ENCODE peak calls at places on chromosomes 12 and 14, in four cellular contexts. P is adrenal gland, B is HuH-7.5, N is MCF 10A. R is an unnamed sample.

GRCh38 chr12:112283541-112283940 is 98.7 kb downstream of the HECTD4 start:
- DNase-seq in P (no peak), B (no peak), N (no peak), R (no peak)

GRCh38 chr12:2811791-2812190 is 677 bp upstream of the ITFG2 start:
- DNase-seq in P (no peak), B (no peak), N (no peak), R (no peak)

GRCh38 chr12:100826323-100826722 is 31.7 kb downstream of the ANO4 start:
- DNase-seq in P (peak), B (no peak), N (peak), R (peak)

GRCh38 chr12:15584366-15585041 is 204.7 kb downstream of the EPS8 start:
- DNase-seq in P (peak), B (no peak), N (peak), R (no peak)

GRCh38 chr14:51701956-51702355 is 50.2 kb downstream of the FRMD6 start:
- DNase-seq in P (no peak), B (no peak), N (no peak), R (no peak)

GRCh38 chr12:9096563-9097176 is 19.0 kb downstream of the A2M start:
- DNase-seq in P (no peak), B (no peak), N (peak), R (no peak)

GRCh38 chr14:101521306-101521935 is 39.9 kb upstream of the DIO3 start:
- DNase-seq in P (no peak), B (no peak), N (peak), R (no peak)

GRCh38 chr12:121598672-121599287 is 18.0 kb upstream of the KDM2B start:
- DNase-seq in P (no peak), B (no peak), N (no peak), R (no peak)

GRCh38 chr14:54785111-54785777 is 117.4 kb downstream of the GCH1 start:
- DNase-seq in P (peak), B (no peak), N (no peak), R (no peak)

GRCh38 chr12:52149651-52150241 is 42.1 kb downstream of the KRT80 start:
- DNase-seq in P (no peak), B (no peak), N (no peak), R (no peak)

R was measured in RWPE1.